ENCODE peak calls at places on chromosomes 11 and 22, in seven cellular contexts. One of them, this sample, is unnamed.

GRCh38 chr22:23537421-23537820 is 42.7 kb downstream of the IGLL1 start:
- DNase-seq in transverse colon: no peak
- DNase-seq in A549: no peak
- DNase-seq in body of pancreas: no peak
- DNase-seq in right lobe of liver: no peak
- DNase-seq in IMR-90: no peak
- DNase-seq in heart left ventricle: no peak
- DNase-seq in this sample: peak; percentile 76

GRCh38 chr11:91947215-91947614 is 277.4 kb upstream of the FAT3 start:
- DNase-seq in transverse colon: no peak
- DNase-seq in body of pancreas: peak; percentile 12
- DNase-seq in A549: no peak
- DNase-seq in heart left ventricle: no peak
- DNase-seq in IMR-90: peak; percentile 2
- DNase-seq in right lobe of liver: no peak
- DNase-seq in this sample: peak; percentile 14

GRCh38 chr11:131685906-131686305 is 315.5 kb downstream of the NTM start:
- DNase-seq in IMR-90: no peak
- DNase-seq in heart left ventricle: no peak
- DNase-seq in right lobe of liver: no peak
- DNase-seq in transverse colon: no peak
- DNase-seq in A549: no peak
- DNase-seq in body of pancreas: no peak
- DNase-seq in this sample: no peak

GRCh38 chr11:75445315-75445953 is 12.4 kb upstream of the KLHL35 start:
- DNase-seq in body of pancreas: peak; percentile 71
- DNase-seq in IMR-90: peak; percentile 41
- DNase-seq in transverse colon: peak; percentile 77
- DNase-seq in heart left ventricle: no peak
- DNase-seq in right lobe of liver: peak; percentile 63
- DNase-seq in A549: peak; percentile 52
- DNase-seq in this sample: peak; percentile 81

GRCh38 chr22:24189249-24190158 is 8.2 kb downstream of the SUSD2 start:
- DNase-seq in heart left ventricle: peak; percentile 86
- DNase-seq in transverse colon: peak; percentile 73
- DNase-seq in body of pancreas: peak; percentile 84
- DNase-seq in IMR-90: peak; percentile 50
- DNase-seq in A549: peak; percentile 70
- DNase-seq in right lobe of liver: peak; percentile 74
- DNase-seq in this sample: peak; percentile 78

GRCh38 chr11:71251159-71251721 is 1.1 kb downstream of the SHANK2 start:
- DNase-seq in body of pancreas: peak; percentile 69
- DNase-seq in transverse colon: peak; percentile 25
- DNase-seq in IMR-90: no peak
- DNase-seq in right lobe of liver: no peak
- DNase-seq in A549: no peak
- DNase-seq in heart left ventricle: no peak
- DNase-seq in this sample: no peak

GRCh38 chr11:95154514-95154913 is 64.9 kb downstream of the ENDOD1 start:
- DNase-seq in body of pancreas: peak; percentile 40
- DNase-seq in right lobe of liver: no peak
- DNase-seq in transverse colon: peak; percentile 62
- DNase-seq in A549: peak; percentile 62
- DNase-seq in heart left ventricle: no peak
- DNase-seq in IMR-90: peak; percentile 19
- DNase-seq in this sample: peak; percentile 38

GRCh38 chr22:19527321-19527721 is 3.1 kb upstream of the CLDN5 start:
- DNase-seq in A549: no peak
- DNase-seq in IMR-90: no peak
- DNase-seq in heart left ventricle: no peak
- DNase-seq in body of pancreas: no peak
- DNase-seq in right lobe of liver: no peak
- DNase-seq in transverse colon: no peak
- DNase-seq in this sample: no peak

GRCh38 chr11:64378335-64378884 is 19.4 kb downstream of the RPS6KA4 start:
- DNase-seq in A549: no peak
- DNase-seq in heart left ventricle: no peak
- DNase-seq in transverse colon: no peak
- DNase-seq in right lobe of liver: no peak
- DNase-seq in body of pancreas: peak; percentile 74
- DNase-seq in IMR-90: no peak
- DNase-seq in this sample: peak; percentile 90

GRCh38 chr22:28952857-28953256 is 69.5 kb downstream of the ZNRF3 start:
- DNase-seq in right lobe of liver: no peak
- DNase-seq in A549: no peak
- DNase-seq in heart left ventricle: no peak
- DNase-seq in IMR-90: peak; percentile 80
- DNase-seq in body of pancreas: no peak
- DNase-seq in transverse colon: no peak
- DNase-seq in this sample: no peak

GRCh38 chr11:3009481-3009880 is 17.4 kb upstream of the NAP1L4 start:
- DNase-seq in right lobe of liver: peak; percentile 7
- DNase-seq in A549: no peak
- DNase-seq in body of pancreas: no peak
- DNase-seq in IMR-90: no peak
- DNase-seq in transverse colon: no peak
- DNase-seq in heart left ventricle: no peak
- DNase-seq in this sample: no peak

GRCh38 chr11:96021901-96022650 is 98.2 kb upstream of the MTMR2 start:
- DNase-seq in body of pancreas: no peak
- DNase-seq in IMR-90: no peak
- DNase-seq in transverse colon: no peak
- DNase-seq in A549: no peak
- DNase-seq in heart left ventricle: no peak
- DNase-seq in right lobe of liver: no peak
- DNase-seq in this sample: no peak

GRCh38 chr11:74932169-74932568 is 16.7 kb downstream of the XRRA1 start:
- DNase-seq in body of pancreas: no peak
- DNase-seq in transverse colon: no peak
- DNase-seq in heart left ventricle: no peak
- DNase-seq in A549: no peak
- DNase-seq in right lobe of liver: no peak
- DNase-seq in IMR-90: peak; percentile 84
- DNase-seq in this sample: no peak

GRCh38 chr11:129861702-129862107 is 33.7 kb downstream of the NFRKB start:
- DNase-seq in body of pancreas: peak; percentile 83
- DNase-seq in transverse colon: peak; percentile 72
- DNase-seq in A549: peak; percentile 89
- DNase-seq in IMR-90: peak; percentile 96
- DNase-seq in heart left ventricle: no peak
- DNase-seq in right lobe of liver: peak; percentile 61
- DNase-seq in this sample: peak; percentile 53

GRCh38 chr11:40286137-40286536 is 1173.3 kb downstream of the LRRC4C start:
- DNase-seq in transverse colon: no peak
- DNase-seq in right lobe of liver: no peak
- DNase-seq in heart left ventricle: no peak
- DNase-seq in IMR-90: no peak
- DNase-seq in A549: no peak
- DNase-seq in body of pancreas: no peak
- DNase-seq in this sample: no peak

GRCh38 chr11:76605338-76606074 is 65.0 kb downstream of the LRRC32 start:
- DNase-seq in A549: no peak
- DNase-seq in right lobe of liver: no peak
- DNase-seq in transverse colon: no peak
- DNase-seq in body of pancreas: no peak
- DNase-seq in heart left ventricle: no peak
- DNase-seq in IMR-90: no peak
- DNase-seq in this sample: peak; percentile 14

GRCh38 chr11:702731-703461 is 3.1 kb upstream of the EPS8L2 start:
- DNase-seq in heart left ventricle: no peak
- DNase-seq in IMR-90: no peak
- DNase-seq in right lobe of liver: peak; percentile 83
- DNase-seq in A549: no peak
- DNase-seq in body of pancreas: peak; percentile 85
- DNase-seq in transverse colon: peak; percentile 77
- DNase-seq in this sample: no peak

GRCh38 chr22:46484156-46484860 is 53.1 kb downstream of the CELSR1 start:
- DNase-seq in A549: peak; percentile 47
- DNase-seq in heart left ventricle: no peak
- DNase-seq in IMR-90: no peak
- DNase-seq in body of pancreas: no peak
- DNase-seq in transverse colon: no peak
- DNase-seq in right lobe of liver: no peak
- DNase-seq in this sample: no peak

GRCh38 chr11:45857834-45858492 is 10.7 kb downstream of the CRY2 start:
- DNase-seq in A549: no peak
- DNase-seq in right lobe of liver: no peak
- DNase-seq in transverse colon: no peak
- DNase-seq in heart left ventricle: no peak
- DNase-seq in body of pancreas: peak; percentile 82
- DNase-seq in IMR-90: peak; percentile 84
- DNase-seq in this sample: peak; percentile 78

GRCh38 chr11:112656772-112657428 is 304.3 kb upstream of the NCAM1 start:
- DNase-seq in body of pancreas: no peak
- DNase-seq in heart left ventricle: no peak
- DNase-seq in A549: no peak
- DNase-seq in IMR-90: peak; percentile 51
- DNase-seq in right lobe of liver: no peak
- DNase-seq in transverse colon: no peak
- DNase-seq in this sample: no peak

GRCh38 chr11:46120361-46120710 is 918 bp downstream of the PHF21A start:
- DNase-seq in IMR-90: no peak
- DNase-seq in A549: no peak
- DNase-seq in transverse colon: peak; percentile 29
- DNase-seq in right lobe of liver: peak; percentile 49
- DNase-seq in heart left ventricle: no peak
- DNase-seq in body of pancreas: no peak
- DNase-seq in this sample: no peak

GRCh38 chr22:48796295-48797015 is 1031.2 kb downstream of the BRD1 start:
- DNase-seq in IMR-90: no peak
- DNase-seq in right lobe of liver: no peak
- DNase-seq in heart left ventricle: no peak
- DNase-seq in transverse colon: no peak
- DNase-seq in A549: no peak
- DNase-seq in body of pancreas: no peak
- DNase-seq in this sample: no peak

GRCh38 chr22:49963647-49964026 is 3.1 kb downstream of the PIM3 start:
- DNase-seq in A549: no peak
- DNase-seq in heart left ventricle: peak; percentile 58
- DNase-seq in body of pancreas: peak; percentile 31
- DNase-seq in IMR-90: no peak
- DNase-seq in transverse colon: peak; percentile 43
- DNase-seq in right lobe of liver: peak; percentile 28
- DNase-seq in this sample: no peak

GRCh38 chr11:57890521-57890920 is 128.9 kb downstream of the CTNND1 start:
- DNase-seq in IMR-90: no peak
- DNase-seq in A549: no peak
- DNase-seq in heart left ventricle: no peak
- DNase-seq in body of pancreas: no peak
- DNase-seq in transverse colon: no peak
- DNase-seq in right lobe of liver: no peak
- DNase-seq in this sample: no peak

GRCh38 chr11:60913793-60914619 is at the start of gene TMEM109:
- DNase-seq in body of pancreas: peak; percentile 90
- DNase-seq in IMR-90: peak; percentile 86
- DNase-seq in right lobe of liver: peak; percentile 91
- DNase-seq in heart left ventricle: peak; percentile 93
- DNase-seq in transverse colon: peak; percentile 90
- DNase-seq in A549: peak; percentile 87
- DNase-seq in this sample: peak; percentile 94
- TF ChIP-seq POLR2A in body of pancreas: no peak
- TF ChIP-seq POLR2A in IMR-90: peak; percentile 21
- TF ChIP-seq POLR2A in right lobe of liver: peak; percentile 45
- TF ChIP-seq POLR2A in heart left ventricle: peak; percentile 66
- TF ChIP-seq POLR2A in transverse colon: peak; percentile 51
- TF ChIP-seq POLR2A in A549: peak; percentile 71
- TF ChIP-seq POLR2A in this sample: peak; percentile 47

GRCh38 chr11:47180006-47180787 is 3.5 kb upstream of the ARFGAP2 start:
- DNase-seq in body of pancreas: no peak
- DNase-seq in right lobe of liver: no peak
- DNase-seq in heart left ventricle: no peak
- DNase-seq in A549: no peak
- DNase-seq in IMR-90: no peak
- DNase-seq in transverse colon: no peak
- DNase-seq in this sample: no peak
- H3K4me1 ChIP-seq in body of pancreas: peaks cover 36% of the 10 kb centered on the region
- H3K4me1 ChIP-seq in right lobe of liver: peaks cover 6% of the 10 kb centered on the region
- H3K4me1 ChIP-seq in heart left ventricle: peaks cover 65% of the 10 kb centered on the region
- H3K4me1 ChIP-seq in A549: peaks cover 24% of the 10 kb centered on the region
- H3K4me1 ChIP-seq in IMR-90: peaks cover 16% of the 10 kb centered on the region
- H3K4me1 ChIP-seq in transverse colon: peaks cover 29% of the 10 kb centered on the region
- H3K4me1 ChIP-seq in this sample: peaks cover 29% of the 10 kb centered on the region

DNA sequence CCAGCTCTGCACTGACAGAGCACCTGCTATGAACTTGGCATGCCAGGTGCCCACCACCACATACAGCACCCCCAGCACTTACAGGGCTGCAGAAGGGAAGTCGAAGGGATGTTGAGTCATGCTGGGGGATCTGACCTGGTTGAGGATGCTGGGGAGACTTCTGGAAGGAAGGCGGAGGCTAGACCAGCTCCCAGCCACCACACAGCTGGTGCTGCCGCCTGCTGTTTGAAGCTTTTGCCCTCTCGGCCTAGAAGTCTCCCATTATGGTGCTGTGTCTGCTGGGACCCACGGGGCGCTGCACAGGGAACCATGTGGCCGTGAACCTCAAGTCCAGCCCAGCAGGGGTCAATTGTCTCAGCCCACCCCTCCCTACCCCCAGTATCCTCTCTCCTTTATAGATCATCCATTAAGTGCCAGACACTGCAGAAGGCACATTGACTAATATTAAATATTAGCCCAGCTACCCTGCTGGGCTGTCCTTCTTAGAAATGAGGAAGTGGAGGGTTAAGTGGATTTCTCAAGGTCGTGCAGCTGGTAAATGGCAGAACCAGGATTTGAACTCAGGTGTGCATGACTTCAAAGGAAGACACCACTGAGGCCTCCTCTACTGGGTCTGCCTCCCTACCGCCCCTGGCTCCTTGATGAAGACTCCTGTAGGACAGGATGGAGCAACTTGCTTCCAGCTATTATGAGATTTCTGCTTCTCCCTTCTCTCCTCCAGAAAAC is 49.7 kb downstream of the CYTH4 start:
- DNase-seq in transverse colon: no peak
- DNase-seq in body of pancreas: no peak
- DNase-seq in IMR-90: peak; percentile 38
- DNase-seq in A549: peak; percentile 66
- DNase-seq in heart left ventricle: no peak
- DNase-seq in right lobe of liver: no peak
- DNase-seq in this sample: no peak
- TF ChIP-seq CTCF in transverse colon: no peak
- TF ChIP-seq CTCF in body of pancreas: no peak
- TF ChIP-seq CTCF in IMR-90: no peak
- TF ChIP-seq CTCF in A549: peak; percentile 37
- TF ChIP-seq CTCF in heart left ventricle: no peak
- TF ChIP-seq CTCF in right lobe of liver: no peak
- TF ChIP-seq CTCF in this sample: no peak

DNA sequence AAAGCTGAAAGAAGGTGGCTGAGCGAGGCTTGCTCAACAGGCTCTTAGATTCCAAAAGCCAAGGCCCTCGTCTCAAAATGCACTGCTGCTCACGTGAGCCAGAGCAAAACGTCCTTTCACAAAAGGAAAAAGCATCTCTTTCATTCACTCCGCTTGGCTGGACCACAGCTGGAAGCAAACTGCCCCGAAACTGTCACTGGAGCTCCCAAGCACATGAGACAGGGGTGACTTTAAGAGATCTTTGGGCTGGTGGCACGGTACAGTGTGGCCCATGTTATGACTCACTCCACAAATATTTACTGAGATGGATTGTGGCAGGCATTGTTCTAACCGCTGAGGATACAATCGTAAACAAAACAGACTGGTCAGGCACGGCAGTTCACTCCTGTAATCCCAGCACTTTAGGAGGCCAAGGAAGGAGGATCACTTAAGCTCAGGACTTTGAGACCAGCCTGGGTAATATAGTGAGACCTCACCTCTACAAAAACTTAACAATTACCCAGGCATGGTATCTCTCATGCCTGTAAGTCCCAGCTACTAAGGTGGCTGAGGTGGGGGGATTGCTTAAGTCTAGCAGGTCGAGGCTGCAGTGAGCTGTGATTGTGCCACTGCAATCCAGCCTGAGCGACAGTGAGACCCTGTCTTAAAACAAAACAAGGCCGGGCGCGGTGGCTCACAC is 3.6 kb downstream of the PLA2G6 start:
- DNase-seq in IMR-90: peak; percentile 89
- DNase-seq in A549: peak; percentile 82
- DNase-seq in body of pancreas: peak; percentile 58
- DNase-seq in transverse colon: peak; percentile 51
- DNase-seq in right lobe of liver: no peak
- DNase-seq in heart left ventricle: no peak
- DNase-seq in this sample: peak; percentile 71
- TF ChIP-seq POLR2A in IMR-90: no peak
- TF ChIP-seq POLR2A in A549: no peak
- TF ChIP-seq POLR2A in body of pancreas: no peak
- TF ChIP-seq POLR2A in transverse colon: no peak
- TF ChIP-seq POLR2A in right lobe of liver: no peak
- TF ChIP-seq POLR2A in heart left ventricle: no peak
- TF ChIP-seq POLR2A in this sample: no peak